ENCODE peak calls at places on chromosomes 3 and 15, in seven cellular contexts. O, B, I, L, C, G and R are unnamed samples.

GRCh38 chr3:71130516-71131384 is 452.8 kb downstream of the FOXP1 start:
- DNase-seq in L (peak), B (peak), G (no peak), I (peak), O (peak), C (no peak), R (peak)

GRCh38 chr15:62369454-62369853 is 204.4 kb upstream of the C2CD4B start:
- DNase-seq in I (no peak), B (no peak), G (no peak), L (no peak), O (no peak), C (no peak), R (no peak)

GRCh38 chr15:40047413-40048154 is 8.6 kb upstream of the SRP14 start:
- DNase-seq in L (no peak), C (no peak), G (peak), B (no peak), O (peak), I (peak), R (no peak)

GRCh38 chr15:38516636-38517035 is 48.0 kb downstream of the RASGRP1 start:
- DNase-seq in L (no peak), B (no peak), I (no peak), G (no peak), O (no peak), C (no peak), R (no peak)

GRCh38 chr3:141311170-141311495 is 57.2 kb upstream of the ZBTB38 start:
- DNase-seq in C (no peak), G (no peak), B (no peak), I (no peak), O (no peak), L (no peak), R (no peak)

GRCh38 chr15:51726302-51727073 is 11.0 kb downstream of the LYSMD2 start:
- DNase-seq in G (peak), O (peak), C (no peak), I (peak), L (no peak), B (no peak), R (no peak)

GRCh38 chr15:34616613-34617012 is 33.2 kb upstream of the GOLGA8B start:
- DNase-seq in L (no peak), O (peak), C (no peak), B (no peak), I (no peak), G (no peak), R (no peak)

GRCh38 chr3:57840445-57840844 is 84.3 kb downstream of the SLMAP start:
- DNase-seq in B (no peak), C (no peak), I (no peak), G (no peak), O (no peak), L (no peak), R (no peak)

GRCh38 chr3:38613426-38613825 is 36.1 kb downstream of the SCN5A start:
- DNase-seq in O (no peak), G (peak), B (no peak), L (no peak), I (no peak), C (no peak), R (no peak)

GRCh38 chr3:64216706-64217105 is 8.6 kb downstream of the PRICKLE2 start:
- DNase-seq in C (no peak), I (no peak), G (no peak), O (peak), L (no peak), B (no peak), R (no peak)